ENCODE peak calls at places on chromosomes 16 and 17, in seven cellular contexts. One of them, this sample, is unnamed. For H3K36me3, the result is how much of the 10 kb centered on the place peaks cover.

GRCh38 chr16:22186517-22186916 is 19.6 kb upstream of the EEF2K start:
- DNase-seq in psoas muscle: no peak
- DNase-seq in CD8-positive, alpha-beta T cell: no peak
- DNase-seq in heart right ventricle: no peak
- DNase-seq in Panc1: no peak
- DNase-seq in mammary epithelial cell: no peak
- DNase-seq in fibroblast of lung: no peak
- DNase-seq in this sample: no peak

GRCh38 chr16:86761117-86761971 is 183.0 kb downstream of the FOXL1 start:
- DNase-seq in psoas muscle: peak
- DNase-seq in CD8-positive, alpha-beta T cell: peak
- DNase-seq in heart right ventricle: peak
- DNase-seq in Panc1: peak
- DNase-seq in mammary epithelial cell: peak
- DNase-seq in fibroblast of lung: peak
- DNase-seq in this sample: peak

GRCh38 chr16:58503863-58504688 is 4.1 kb downstream of the NDRG4 start:
- DNase-seq in psoas muscle: no peak
- DNase-seq in CD8-positive, alpha-beta T cell: no peak
- DNase-seq in heart right ventricle: no peak
- DNase-seq in Panc1: no peak
- DNase-seq in mammary epithelial cell: no peak
- DNase-seq in fibroblast of lung: no peak
- DNase-seq in this sample: no peak

GRCh38 chr17:38578229-38578628 is 27.5 kb downstream of the SRCIN1 start:
- DNase-seq in psoas muscle: no peak
- DNase-seq in CD8-positive, alpha-beta T cell: no peak
- DNase-seq in heart right ventricle: no peak
- DNase-seq in Panc1: no peak
- DNase-seq in mammary epithelial cell: no peak
- DNase-seq in fibroblast of lung: no peak
- DNase-seq in this sample: no peak

GRCh38 chr16:65767125-65767524 is 599.4 kb upstream of the CDH5 start:
- DNase-seq in psoas muscle: no peak
- DNase-seq in CD8-positive, alpha-beta T cell: no peak
- DNase-seq in heart right ventricle: no peak
- DNase-seq in Panc1: no peak
- DNase-seq in mammary epithelial cell: no peak
- DNase-seq in fibroblast of lung: no peak
- DNase-seq in this sample: no peak

GRCh38 chr17:1485311-1485747 is 7.2 kb downstream of the MYO1C start:
- DNase-seq in psoas muscle: peak
- DNase-seq in CD8-positive, alpha-beta T cell: no peak
- DNase-seq in heart right ventricle: peak
- DNase-seq in Panc1: no peak
- DNase-seq in mammary epithelial cell: no peak
- DNase-seq in fibroblast of lung: peak
- DNase-seq in this sample: no peak

GRCh38 chr17:78381601-78382168 is 3.2 kb downstream of the PGS1 start:
- DNase-seq in psoas muscle: no peak
- DNase-seq in CD8-positive, alpha-beta T cell: peak
- DNase-seq in heart right ventricle: no peak
- DNase-seq in Panc1: no peak
- DNase-seq in mammary epithelial cell: no peak
- DNase-seq in fibroblast of lung: no peak
- DNase-seq in this sample: no peak

GRCh38 chr16:29809031-29809747 is 2.8 kb upstream of the PRRT2 start:
- DNase-seq in psoas muscle: no peak
- DNase-seq in CD8-positive, alpha-beta T cell: no peak
- DNase-seq in heart right ventricle: no peak
- DNase-seq in Panc1: no peak
- DNase-seq in mammary epithelial cell: no peak
- DNase-seq in fibroblast of lung: no peak
- DNase-seq in this sample: no peak

GRCh38 chr16:54519161-54519685 is 232.6 kb upstream of the IRX3 start:
- DNase-seq in psoas muscle: no peak
- DNase-seq in CD8-positive, alpha-beta T cell: no peak
- DNase-seq in heart right ventricle: no peak
- DNase-seq in Panc1: no peak
- DNase-seq in mammary epithelial cell: no peak
- DNase-seq in fibroblast of lung: no peak
- DNase-seq in this sample: no peak

GRCh38 chr17:42055496-42055895 is 5.1 kb upstream of the C17orf113 start:
- DNase-seq in psoas muscle: no peak
- DNase-seq in CD8-positive, alpha-beta T cell: no peak
- DNase-seq in heart right ventricle: no peak
- DNase-seq in Panc1: no peak
- DNase-seq in mammary epithelial cell: no peak
- DNase-seq in fibroblast of lung: no peak
- DNase-seq in this sample: no peak
- H3K4me3 ChIP-seq in psoas muscle: no peak
- H3K4me3 ChIP-seq in CD8-positive, alpha-beta T cell: no peak
- H3K4me3 ChIP-seq in heart right ventricle: no peak
- H3K4me3 ChIP-seq in Panc1: no peak
- H3K4me3 ChIP-seq in mammary epithelial cell: no peak
- H3K4me3 ChIP-seq in fibroblast of lung: no peak
- H3K4me3 ChIP-seq in this sample: no peak

DNA sequence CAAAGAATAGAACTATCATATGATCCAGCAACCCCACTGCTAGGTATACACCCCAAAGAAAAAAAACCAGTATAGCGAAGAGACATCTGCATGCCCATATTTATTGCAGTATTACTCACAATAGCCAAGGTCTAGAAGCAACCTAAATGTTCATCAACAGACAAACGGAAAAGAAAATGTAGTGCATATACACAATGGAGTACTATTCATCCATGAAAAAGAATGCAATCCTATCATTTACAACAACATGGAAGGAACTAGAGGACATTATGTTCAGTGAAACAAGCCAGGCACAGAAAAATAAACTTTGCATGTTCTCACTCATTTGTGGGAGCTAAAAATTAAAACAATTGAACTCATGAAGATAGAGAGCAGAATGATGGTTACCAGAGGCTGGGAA is 55.3 kb downstream of the WDR59 start:
- DNase-seq in psoas muscle: no peak
- DNase-seq in CD8-positive, alpha-beta T cell: no peak
- DNase-seq in heart right ventricle: no peak
- DNase-seq in Panc1: no peak
- DNase-seq in mammary epithelial cell: no peak
- DNase-seq in fibroblast of lung: no peak
- DNase-seq in this sample: no peak
- TF ChIP-seq CTCF in psoas muscle: no peak
- TF ChIP-seq CTCF in CD8-positive, alpha-beta T cell: no peak
- TF ChIP-seq CTCF in heart right ventricle: no peak
- TF ChIP-seq CTCF in Panc1: no peak
- TF ChIP-seq CTCF in mammary epithelial cell: no peak
- TF ChIP-seq CTCF in fibroblast of lung: no peak
- TF ChIP-seq CTCF in this sample: no peak

DNA sequence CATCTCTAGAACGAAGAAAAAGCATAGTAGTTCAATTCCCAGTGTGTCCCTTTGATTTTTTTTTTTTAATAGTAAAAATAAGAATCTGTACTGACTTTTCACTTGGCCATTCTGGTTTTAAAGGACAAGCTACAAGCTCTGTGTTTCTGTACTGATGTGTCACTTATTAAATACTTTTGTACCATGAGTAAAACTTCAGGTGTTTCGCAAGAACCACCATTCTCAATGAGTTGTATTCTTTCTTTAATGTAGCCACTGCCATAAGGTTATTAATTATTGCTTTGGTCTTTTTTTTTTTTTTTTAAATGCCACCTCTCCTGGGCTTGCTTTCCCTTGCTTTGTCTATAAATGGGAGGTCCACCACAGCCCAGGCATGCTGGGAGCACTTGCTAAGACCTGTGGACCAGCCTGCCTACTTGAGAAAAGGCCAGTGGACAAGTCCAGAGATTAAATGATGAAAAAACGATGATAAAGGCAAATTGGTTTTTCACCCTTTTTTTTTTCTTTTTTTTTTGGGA is 8.4 kb downstream of the ARL2BP start:
- DNase-seq in psoas muscle: no peak
- DNase-seq in CD8-positive, alpha-beta T cell: no peak
- DNase-seq in heart right ventricle: no peak
- DNase-seq in Panc1: no peak
- DNase-seq in mammary epithelial cell: peak
- DNase-seq in fibroblast of lung: no peak
- DNase-seq in this sample: no peak
- H3K36me3 ChIP-seq in psoas muscle: under half
- H3K36me3 ChIP-seq in CD8-positive, alpha-beta T cell: under half
- H3K36me3 ChIP-seq in heart right ventricle: half or more
- H3K36me3 ChIP-seq in Panc1: under half
- H3K36me3 ChIP-seq in mammary epithelial cell: under half
- H3K36me3 ChIP-seq in fibroblast of lung: under half
- H3K36me3 ChIP-seq in this sample: under half

GRCh38 chr17:5127910-5128309 is 12.1 kb downstream of the USP6 start:
- DNase-seq in psoas muscle: no peak
- DNase-seq in CD8-positive, alpha-beta T cell: no peak
- DNase-seq in heart right ventricle: no peak
- DNase-seq in Panc1: no peak
- DNase-seq in mammary epithelial cell: no peak
- DNase-seq in fibroblast of lung: no peak
- DNase-seq in this sample: no peak
- H3K4me3 ChIP-seq in psoas muscle: no peak
- H3K4me3 ChIP-seq in CD8-positive, alpha-beta T cell: no peak
- H3K4me3 ChIP-seq in heart right ventricle: no peak
- H3K4me3 ChIP-seq in Panc1: no peak
- H3K4me3 ChIP-seq in mammary epithelial cell: no peak
- H3K4me3 ChIP-seq in fibroblast of lung: no peak
- H3K4me3 ChIP-seq in this sample: no peak

GRCh38 chr17:47621293-47622178 is 28.2 kb upstream of the KPNB1 start:
- DNase-seq in psoas muscle: peak
- DNase-seq in CD8-positive, alpha-beta T cell: no peak
- DNase-seq in heart right ventricle: peak
- DNase-seq in Panc1: peak
- DNase-seq in mammary epithelial cell: peak
- DNase-seq in fibroblast of lung: peak
- DNase-seq in this sample: peak
- TF ChIP-seq CTCF in psoas muscle: peak
- TF ChIP-seq CTCF in CD8-positive, alpha-beta T cell: no peak
- TF ChIP-seq CTCF in heart right ventricle: no peak
- TF ChIP-seq CTCF in Panc1: no peak
- TF ChIP-seq CTCF in mammary epithelial cell: no peak
- TF ChIP-seq CTCF in fibroblast of lung: peak
- TF ChIP-seq CTCF in this sample: no peak

GRCh38 chr16:19366384-19366783 is 51.3 kb upstream of the TMC5 start:
- DNase-seq in psoas muscle: no peak
- DNase-seq in CD8-positive, alpha-beta T cell: no peak
- DNase-seq in heart right ventricle: no peak
- DNase-seq in Panc1: no peak
- DNase-seq in mammary epithelial cell: no peak
- DNase-seq in fibroblast of lung: no peak
- DNase-seq in this sample: no peak
- H3K36me3 ChIP-seq in psoas muscle: under half
- H3K36me3 ChIP-seq in CD8-positive, alpha-beta T cell: under half
- H3K36me3 ChIP-seq in heart right ventricle: under half
- H3K36me3 ChIP-seq in Panc1: under half
- H3K36me3 ChIP-seq in mammary epithelial cell: under half
- H3K36me3 ChIP-seq in fibroblast of lung: under half
- H3K36me3 ChIP-seq in this sample: under half

DNA sequence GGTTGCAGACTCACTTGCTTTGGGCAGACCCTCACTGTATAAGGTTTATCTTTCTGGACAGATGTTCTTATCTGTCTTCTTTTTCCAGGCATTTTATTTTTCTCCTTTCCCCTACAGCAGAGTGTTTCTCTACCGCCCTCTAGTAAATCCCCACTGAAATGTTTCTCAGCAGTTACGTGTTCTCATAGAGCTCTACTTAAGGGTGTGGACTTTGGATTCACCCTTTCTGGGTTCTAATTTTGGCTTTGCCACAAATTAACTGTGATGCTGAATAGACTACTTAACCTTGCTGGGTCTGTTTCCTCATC is 2.0 kb downstream of the ADAT1 start:
- DNase-seq in psoas muscle: no peak
- DNase-seq in CD8-positive, alpha-beta T cell: no peak
- DNase-seq in heart right ventricle: no peak
- DNase-seq in Panc1: no peak
- DNase-seq in mammary epithelial cell: peak
- DNase-seq in fibroblast of lung: peak
- DNase-seq in this sample: peak
- H3K4me3 ChIP-seq in psoas muscle: no peak
- H3K4me3 ChIP-seq in CD8-positive, alpha-beta T cell: no peak
- H3K4me3 ChIP-seq in heart right ventricle: no peak
- H3K4me3 ChIP-seq in Panc1: no peak
- H3K4me3 ChIP-seq in mammary epithelial cell: no peak
- H3K4me3 ChIP-seq in fibroblast of lung: no peak
- H3K4me3 ChIP-seq in this sample: no peak

DNA sequence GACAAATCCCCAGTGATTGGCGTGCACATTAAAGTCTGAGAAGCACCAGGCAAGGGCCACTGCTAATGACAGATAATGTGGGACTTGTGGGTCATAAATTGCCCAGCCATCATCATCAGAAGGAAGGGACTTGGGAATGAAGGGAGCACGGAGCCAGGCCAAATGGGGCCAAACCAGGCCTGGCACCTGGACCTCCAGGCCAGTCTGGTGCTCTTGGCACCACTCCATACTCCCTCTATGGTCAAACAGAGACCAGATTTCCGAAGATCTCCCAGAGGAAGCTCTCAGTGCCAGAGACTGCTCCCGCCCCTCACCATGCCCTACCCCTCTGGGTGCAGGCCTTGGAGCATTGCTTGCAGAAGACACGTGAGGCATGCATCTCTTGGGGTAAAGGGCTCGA is 142.2 kb downstream of the CCDC182 start:
- DNase-seq in psoas muscle: no peak
- DNase-seq in CD8-positive, alpha-beta T cell: no peak
- DNase-seq in heart right ventricle: no peak
- DNase-seq in Panc1: no peak
- DNase-seq in mammary epithelial cell: no peak
- DNase-seq in fibroblast of lung: no peak
- DNase-seq in this sample: no peak
- TF ChIP-seq CTCF in psoas muscle: no peak
- TF ChIP-seq CTCF in CD8-positive, alpha-beta T cell: no peak
- TF ChIP-seq CTCF in heart right ventricle: no peak
- TF ChIP-seq CTCF in Panc1: no peak
- TF ChIP-seq CTCF in mammary epithelial cell: no peak
- TF ChIP-seq CTCF in fibroblast of lung: no peak
- TF ChIP-seq CTCF in this sample: no peak

This sample was measured in BJ.